ENCODE peak calls at places on chromosomes 7 and 10, in five cellular contexts. One of them, this sample, is unnamed.
A peak's percentile ranks its signal among the peaks of the same experiment; 100 is the strongest.

GRCh38 chr7:158996214-158997109 is 140.1 kb downstream of the DYNC2I1 start:
- ATAC-seq in right lobe of liver: no peak
- ATAC-seq in A549: peak; percentile 35
- ATAC-seq in IMR-90: no peak
- ATAC-seq in upper lobe of left lung: no peak
- ATAC-seq in this sample: no peak

GRCh38 chr7:5234852-5235831 is 45.1 kb downstream of the WIPI2 start:
- ATAC-seq in right lobe of liver: no peak
- ATAC-seq in A549: no peak
- ATAC-seq in IMR-90: no peak
- ATAC-seq in upper lobe of left lung: no peak
- ATAC-seq in this sample: no peak

GRCh38 chr7:35254496-35255416 is 856 bp upstream of the TBX20 start:
- ATAC-seq in right lobe of liver: no peak
- ATAC-seq in A549: no peak
- ATAC-seq in IMR-90: no peak
- ATAC-seq in upper lobe of left lung: no peak
- ATAC-seq in this sample: no peak

GRCh38 chr7:106891545-106892410 is 26.7 kb downstream of the PIK3CG start:
- ATAC-seq in right lobe of liver: peak; percentile 41
- ATAC-seq in A549: peak; percentile 44
- ATAC-seq in IMR-90: no peak
- ATAC-seq in upper lobe of left lung: no peak
- ATAC-seq in this sample: no peak

GRCh38 chr10:125419831-125420230 is 259.5 kb upstream of the CTBP2 start:
- ATAC-seq in right lobe of liver: no peak
- ATAC-seq in A549: no peak
- ATAC-seq in IMR-90: no peak
- ATAC-seq in upper lobe of left lung: no peak
- ATAC-seq in this sample: no peak

GRCh38 chr10:17735166-17735941 is 16.6 kb upstream of the TMEM236 start:
- ATAC-seq in right lobe of liver: peak; percentile 64
- ATAC-seq in A549: no peak
- ATAC-seq in IMR-90: no peak
- ATAC-seq in upper lobe of left lung: no peak
- ATAC-seq in this sample: no peak

GRCh38 chr7:140403878-140404564 is at the start of gene RAB19:
- ATAC-seq in right lobe of liver: peak; percentile 92
- ATAC-seq in A549: no peak
- ATAC-seq in IMR-90: no peak
- ATAC-seq in upper lobe of left lung: peak; percentile 83
- ATAC-seq in this sample: no peak

GRCh38 chr7:14834456-14834855 is 68.1 kb downstream of the DGKB start:
- ATAC-seq in right lobe of liver: no peak
- ATAC-seq in A549: no peak
- ATAC-seq in IMR-90: peak; percentile 40
- ATAC-seq in upper lobe of left lung: no peak
- ATAC-seq in this sample: no peak

GRCh38 chr10:30827531-30828120 is 198.1 kb upstream of the LYZL2 start:
- ATAC-seq in right lobe of liver: no peak
- ATAC-seq in A549: no peak
- ATAC-seq in IMR-90: peak; percentile 40
- ATAC-seq in upper lobe of left lung: no peak
- ATAC-seq in this sample: no peak

GRCh38 chr7:35250941-35251340 is 3.0 kb downstream of the TBX20 start:
- ATAC-seq in right lobe of liver: no peak
- ATAC-seq in A549: no peak
- ATAC-seq in IMR-90: no peak
- ATAC-seq in upper lobe of left lung: no peak
- ATAC-seq in this sample: no peak

GRCh38 chr10:31242902-31243301 is 76.1 kb upstream of the ZEB1 start:
- ATAC-seq in right lobe of liver: no peak
- ATAC-seq in A549: peak; percentile 91
- ATAC-seq in IMR-90: peak; percentile 88
- ATAC-seq in upper lobe of left lung: peak; percentile 66
- ATAC-seq in this sample: no peak

GRCh38 chr7:112144284-112145059 is 61.7 kb downstream of the DOCK4 start:
- ATAC-seq in right lobe of liver: peak; percentile 94
- ATAC-seq in A549: no peak
- ATAC-seq in IMR-90: no peak
- ATAC-seq in upper lobe of left lung: peak; percentile 72
- ATAC-seq in this sample: peak; percentile 68

GRCh38 chr10:114525368-114525949 is 121.2 kb upstream of the AFAP1L2 start:
- ATAC-seq in right lobe of liver: no peak
- ATAC-seq in A549: no peak
- ATAC-seq in IMR-90: no peak
- ATAC-seq in upper lobe of left lung: peak; percentile 63
- ATAC-seq in this sample: peak; percentile 32

DNA sequence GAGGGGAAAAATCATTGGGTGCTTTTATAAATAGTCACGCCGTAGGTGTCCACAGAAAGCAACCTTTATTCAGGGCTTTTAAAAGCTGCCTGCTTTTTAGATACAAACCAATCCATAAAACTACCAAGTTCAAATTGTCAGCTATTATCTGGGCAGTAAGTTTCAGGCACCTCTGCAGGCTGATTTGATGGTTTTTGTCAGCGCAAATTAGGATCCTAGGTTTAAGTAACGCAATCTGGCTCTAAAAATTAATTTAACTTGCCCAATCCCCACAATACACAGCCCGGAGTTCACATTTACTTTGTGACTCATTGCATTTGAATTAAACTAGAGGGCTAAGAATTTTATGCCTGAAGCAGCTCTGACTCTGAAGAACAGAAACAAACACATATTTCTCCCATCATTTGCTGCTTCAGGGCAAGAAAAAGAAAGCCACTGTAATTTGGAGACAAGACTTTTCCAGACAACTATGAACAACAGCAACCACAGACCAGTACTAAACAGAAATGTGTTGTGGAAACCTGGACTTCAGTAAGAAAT is 43.3 kb downstream of the NRP1 start:
- ATAC-seq in right lobe of liver: peak; percentile 67
- ATAC-seq in A549: peak; percentile 80
- ATAC-seq in IMR-90: peak; percentile 93
- ATAC-seq in upper lobe of left lung: no peak
- ATAC-seq in this sample: peak; percentile 57
- H3K4me1 ChIP-seq in right lobe of liver: no peaks in the 10 kb centered on the region
- H3K4me1 ChIP-seq in A549: peaks cover 78% of the 10 kb centered on the region
- H3K4me1 ChIP-seq in IMR-90: peaks cover 14% of the 10 kb centered on the region
- H3K4me1 ChIP-seq in upper lobe of left lung: peaks cover 12% of the 10 kb centered on the region
- H3K4me1 ChIP-seq in this sample: peaks cover 16% of the 10 kb centered on the region

DNA sequence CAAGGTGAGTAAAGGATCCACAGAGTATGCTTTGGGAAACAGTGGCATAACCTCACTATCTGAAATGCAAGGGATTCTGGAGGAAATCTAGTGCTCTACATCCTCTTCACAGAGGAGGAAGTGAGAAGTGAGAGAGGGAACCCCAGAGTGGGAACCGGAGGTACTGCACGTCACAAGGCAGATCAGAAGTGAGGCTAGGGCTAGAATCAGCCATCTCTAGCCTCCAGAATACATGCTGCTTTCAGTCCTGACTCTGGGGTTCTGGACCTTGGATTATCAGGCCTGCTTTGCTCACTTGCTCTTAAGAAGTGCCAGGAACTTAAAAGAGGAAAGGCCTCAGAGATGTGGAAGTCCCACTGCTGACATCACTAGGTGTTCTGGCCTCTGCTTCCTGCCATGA is 25.7 kb downstream of the ZNF503 start:
- ATAC-seq in right lobe of liver: peak; percentile 83
- ATAC-seq in A549: peak; percentile 45
- ATAC-seq in IMR-90: no peak
- ATAC-seq in upper lobe of left lung: peak; percentile 41
- ATAC-seq in this sample: peak; percentile 27
- TF ChIP-seq POLR2A in right lobe of liver: no peak
- TF ChIP-seq POLR2A in A549: no peak
- TF ChIP-seq POLR2A in IMR-90: no peak
- TF ChIP-seq POLR2A in upper lobe of left lung: no peak
- TF ChIP-seq POLR2A in this sample: no peak

GRCh38 chr10:99743841-99744240 is 11.8 kb downstream of the CUTC start:
- ATAC-seq in right lobe of liver: no peak
- ATAC-seq in A549: no peak
- ATAC-seq in IMR-90: no peak
- ATAC-seq in upper lobe of left lung: no peak
- ATAC-seq in this sample: no peak
- H3K4me1 ChIP-seq in right lobe of liver: no peaks in the 10 kb centered on the region
- H3K4me1 ChIP-seq in A549: peaks cover 24% of the 10 kb centered on the region
- H3K4me1 ChIP-seq in IMR-90: peaks cover 8% of the 10 kb centered on the region
- H3K4me1 ChIP-seq in upper lobe of left lung: no peaks in the 10 kb centered on the region
- H3K4me1 ChIP-seq in this sample: no peaks in the 10 kb centered on the region

GRCh38 chr7:101163281-101164070 is 1.9 kb downstream of the VGF start:
- ATAC-seq in right lobe of liver: no peak
- ATAC-seq in A549: peak; percentile 27
- ATAC-seq in IMR-90: peak; percentile 2
- ATAC-seq in upper lobe of left lung: no peak
- ATAC-seq in this sample: no peak
- TF ChIP-seq POLR2A in right lobe of liver: no peak
- TF ChIP-seq POLR2A in A549: no peak
- TF ChIP-seq POLR2A in IMR-90: no peak
- TF ChIP-seq POLR2A in upper lobe of left lung: no peak
- TF ChIP-seq POLR2A in this sample: no peak

This sample was measured in gastroesophageal sphincter.